ENCODE peak calls at places on chromosomes 1 and 21, in five cellular contexts. One of them, this sample, is unnamed.

GRCh38 chr1:117644696-117645311 is 39.0 kb downstream of the TENT5C start:
- DNase-seq in transverse colon: no peak
- DNase-seq in A549: no peak
- DNase-seq in sigmoid colon: no peak
- DNase-seq in SK-N-SH: no peak
- DNase-seq in this sample: no peak

GRCh38 chr21:44800971-44801467 is 601 bp downstream of the UBE2G2 start:
- DNase-seq in transverse colon: no peak
- DNase-seq in A549: peak
- DNase-seq in sigmoid colon: no peak
- DNase-seq in SK-N-SH: peak
- DNase-seq in this sample: no peak

GRCh38 chr21:42724226-42724920 is 71.0 kb downstream of the PDE9A start:
- DNase-seq in transverse colon: peak
- DNase-seq in A549: peak
- DNase-seq in sigmoid colon: no peak
- DNase-seq in SK-N-SH: no peak
- DNase-seq in this sample: no peak

GRCh38 chr21:26368591-26368990 is 198.0 kb upstream of the APP start:
- DNase-seq in transverse colon: no peak
- DNase-seq in A549: no peak
- DNase-seq in sigmoid colon: no peak
- DNase-seq in SK-N-SH: no peak
- DNase-seq in this sample: no peak

GRCh38 chr1:7267493-7267892 is 482.2 kb downstream of the CAMTA1 start:
- DNase-seq in transverse colon: no peak
- DNase-seq in A549: no peak
- DNase-seq in sigmoid colon: no peak
- DNase-seq in SK-N-SH: no peak
- DNase-seq in this sample: no peak

GRCh38 chr1:93556291-93556690 is 108.4 kb downstream of the FNBP1L start:
- DNase-seq in transverse colon: no peak
- DNase-seq in A549: peak
- DNase-seq in sigmoid colon: no peak
- DNase-seq in SK-N-SH: no peak
- DNase-seq in this sample: no peak

GRCh38 chr1:238639861-238640260 is 746.5 kb upstream of the CHRM3 start:
- DNase-seq in transverse colon: no peak
- DNase-seq in A549: no peak
- DNase-seq in sigmoid colon: no peak
- DNase-seq in SK-N-SH: no peak
- DNase-seq in this sample: no peak

GRCh38 chr1:41498809-41499208 is 14.3 kb upstream of the EDN2 start:
- DNase-seq in transverse colon: peak
- DNase-seq in A549: no peak
- DNase-seq in sigmoid colon: no peak
- DNase-seq in SK-N-SH: no peak
- DNase-seq in this sample: no peak

GRCh38 chr1:73803380-73803779 is 394.6 kb downstream of the LRRIQ3 start:
- DNase-seq in transverse colon: no peak
- DNase-seq in A549: no peak
- DNase-seq in sigmoid colon: no peak
- DNase-seq in SK-N-SH: no peak
- DNase-seq in this sample: no peak

GRCh38 chr1:152410599-152410998 is 3.5 kb downstream of the CRNN start:
- DNase-seq in transverse colon: no peak
- DNase-seq in A549: no peak
- DNase-seq in sigmoid colon: no peak
- DNase-seq in SK-N-SH: no peak
- DNase-seq in this sample: no peak

GRCh38 chr1:182348916-182349747 is 42.5 kb downstream of the GLUL start:
- DNase-seq in transverse colon: no peak
- DNase-seq in A549: no peak
- DNase-seq in sigmoid colon: peak
- DNase-seq in SK-N-SH: no peak
- DNase-seq in this sample: no peak

GRCh38 chr21:35217504-35218060 is 168.5 kb upstream of the RUNX1 start:
- DNase-seq in transverse colon: no peak
- DNase-seq in A549: peak
- DNase-seq in sigmoid colon: no peak
- DNase-seq in SK-N-SH: no peak
- DNase-seq in this sample: no peak

GRCh38 chr1:247906504-247907047 is 11.2 kb downstream of the OR2W3 start:
- DNase-seq in transverse colon: peak
- DNase-seq in A549: no peak
- DNase-seq in sigmoid colon: no peak
- DNase-seq in SK-N-SH: no peak
- DNase-seq in this sample: no peak

GRCh38 chr1:161885013-161885412 is 118.9 kb downstream of the ATF6 start:
- DNase-seq in transverse colon: no peak
- DNase-seq in A549: peak
- DNase-seq in sigmoid colon: no peak
- DNase-seq in SK-N-SH: no peak
- DNase-seq in this sample: peak

GRCh38 chr1:3312894-3313578 is 141.4 kb upstream of the ARHGEF16 start:
- DNase-seq in transverse colon: peak
- DNase-seq in A549: peak
- DNase-seq in sigmoid colon: peak
- DNase-seq in SK-N-SH: no peak
- DNase-seq in this sample: peak

GRCh38 chr1:181986907-181987305 is 74.6 kb downstream of the ZNF648 start:
- DNase-seq in transverse colon: no peak
- DNase-seq in A549: no peak
- DNase-seq in sigmoid colon: no peak
- DNase-seq in SK-N-SH: no peak
- DNase-seq in this sample: no peak

GRCh38 chr21:41961753-41962152 is 7.9 kb upstream of the C2CD2 start:
- DNase-seq in transverse colon: no peak
- DNase-seq in A549: no peak
- DNase-seq in sigmoid colon: no peak
- DNase-seq in SK-N-SH: no peak
- DNase-seq in this sample: no peak

GRCh38 chr1:159958721-159959380 is 4.8 kb upstream of the SLAMF9 start:
- DNase-seq in transverse colon: no peak
- DNase-seq in A549: no peak
- DNase-seq in sigmoid colon: no peak
- DNase-seq in SK-N-SH: no peak
- DNase-seq in this sample: no peak

GRCh38 chr1:153598309-153599172 is 14.4 kb downstream of the S100A16 start:
- DNase-seq in transverse colon: peak
- DNase-seq in A549: no peak
- DNase-seq in sigmoid colon: peak
- DNase-seq in SK-N-SH: no peak
- DNase-seq in this sample: no peak

GRCh38 chr1:33008051-33008914 is 28.4 kb downstream of the AK2 start:
- DNase-seq in transverse colon: no peak
- DNase-seq in A549: no peak
- DNase-seq in sigmoid colon: no peak
- DNase-seq in SK-N-SH: no peak
- DNase-seq in this sample: no peak

GRCh38 chr1:11721301-11721700 is 14.6 kb upstream of the AGTRAP start:
- DNase-seq in transverse colon: no peak
- DNase-seq in A549: no peak
- DNase-seq in sigmoid colon: no peak
- DNase-seq in SK-N-SH: no peak
- DNase-seq in this sample: no peak

GRCh38 chr1:218259800-218260199 is 25.3 kb upstream of the RRP15 start:
- DNase-seq in transverse colon: no peak
- DNase-seq in A549: peak
- DNase-seq in sigmoid colon: no peak
- DNase-seq in SK-N-SH: no peak
- DNase-seq in this sample: no peak

GRCh38 chr1:145936247-145936646 is 9.0 kb upstream of the RBM8A start:
- DNase-seq in transverse colon: no peak
- DNase-seq in A549: no peak
- DNase-seq in sigmoid colon: no peak
- DNase-seq in SK-N-SH: no peak
- DNase-seq in this sample: no peak

GRCh38 chr1:228082975-228083870 is 715 bp downstream of the ARF1 start:
- DNase-seq in transverse colon: peak
- DNase-seq in A549: no peak
- DNase-seq in sigmoid colon: peak
- DNase-seq in SK-N-SH: peak
- DNase-seq in this sample: peak

GRCh38 chr1:183180634-183181056 is 5.4 kb upstream of the LAMC2 start:
- DNase-seq in transverse colon: peak
- DNase-seq in A549: peak
- DNase-seq in sigmoid colon: no peak
- DNase-seq in SK-N-SH: peak
- DNase-seq in this sample: peak

GRCh38 chr1:43854473-43854872 is 79.1 kb upstream of the ARTN start:
- DNase-seq in transverse colon: no peak
- DNase-seq in A549: no peak
- DNase-seq in sigmoid colon: no peak
- DNase-seq in SK-N-SH: no peak
- DNase-seq in this sample: no peak

GRCh38 chr1:209387969-209388329 is 195.6 kb upstream of the CAMK1G start:
- DNase-seq in transverse colon: no peak
- DNase-seq in A549: no peak
- DNase-seq in sigmoid colon: no peak
- DNase-seq in SK-N-SH: no peak
- DNase-seq in this sample: no peak

GRCh38 chr1:61424382-61424781 is 300.6 kb downstream of the TM2D1 start:
- DNase-seq in transverse colon: no peak
- DNase-seq in A549: no peak
- DNase-seq in sigmoid colon: no peak
- DNase-seq in SK-N-SH: no peak
- DNase-seq in this sample: no peak

GRCh38 chr21:21163904-21164303 is 165.7 kb downstream of the NCAM2 start:
- DNase-seq in transverse colon: peak
- DNase-seq in A549: peak
- DNase-seq in sigmoid colon: peak
- DNase-seq in SK-N-SH: peak
- DNase-seq in this sample: peak

GRCh38 chr1:83606416-83606955 is 392.4 kb downstream of the TTLL7 start:
- DNase-seq in transverse colon: no peak
- DNase-seq in A549: no peak
- DNase-seq in sigmoid colon: no peak
- DNase-seq in SK-N-SH: no peak
- DNase-seq in this sample: no peak

GRCh38 chr1:111489604-111490003 is 13.8 kb downstream of the ADORA3 start:
- DNase-seq in transverse colon: peak
- DNase-seq in A549: no peak
- DNase-seq in sigmoid colon: no peak
- DNase-seq in SK-N-SH: no peak
- DNase-seq in this sample: no peak
- TF ChIP-seq EP300 in transverse colon: peak
- TF ChIP-seq EP300 in A549: no peak
- TF ChIP-seq EP300 in sigmoid colon: no peak
- TF ChIP-seq EP300 in SK-N-SH: no peak
- TF ChIP-seq EP300 in this sample: peak

GRCh38 chr1:67211589-67212563 is 45.6 kb downstream of the IL23R start:
- DNase-seq in transverse colon: peak
- DNase-seq in A549: peak
- DNase-seq in sigmoid colon: no peak
- DNase-seq in SK-N-SH: no peak
- DNase-seq in this sample: no peak
- TF ChIP-seq CTCF in transverse colon: peak
- TF ChIP-seq CTCF in A549: peak
- TF ChIP-seq CTCF in sigmoid colon: peak
- TF ChIP-seq CTCF in SK-N-SH: peak
- TF ChIP-seq CTCF in this sample: peak

GRCh38 chr1:88867743-88868521 is 23.4 kb downstream of the GTF2B start:
- DNase-seq in transverse colon: no peak
- DNase-seq in A549: no peak
- DNase-seq in sigmoid colon: no peak
- DNase-seq in SK-N-SH: no peak
- DNase-seq in this sample: no peak
- H3K27ac ChIP-seq in transverse colon: no peak
- H3K27ac ChIP-seq in A549: no peak
- H3K27ac ChIP-seq in sigmoid colon: no peak
- H3K27ac ChIP-seq in SK-N-SH: no peak
- H3K27ac ChIP-seq in this sample: no peak

GRCh38 chr1:157652859-157653493 is 47.6 kb downstream of the FCRL3 start:
- DNase-seq in transverse colon: no peak
- DNase-seq in A549: no peak
- DNase-seq in sigmoid colon: no peak
- DNase-seq in SK-N-SH: no peak
- DNase-seq in this sample: no peak
- TF ChIP-seq EP300 in transverse colon: no peak
- TF ChIP-seq EP300 in A549: no peak
- TF ChIP-seq EP300 in sigmoid colon: no peak
- TF ChIP-seq EP300 in SK-N-SH: no peak
- TF ChIP-seq EP300 in this sample: no peak

GRCh38 chr21:18369115-18369514 is 34.5 kb downstream of the TMPRSS15 start:
- DNase-seq in transverse colon: no peak
- DNase-seq in A549: no peak
- DNase-seq in sigmoid colon: no peak
- DNase-seq in SK-N-SH: peak
- DNase-seq in this sample: no peak
- TF ChIP-seq CTCF in transverse colon: no peak
- TF ChIP-seq CTCF in A549: no peak
- TF ChIP-seq CTCF in sigmoid colon: no peak
- TF ChIP-seq CTCF in SK-N-SH: peak
- TF ChIP-seq CTCF in this sample: no peak

This sample was measured in tibial nerve.